ENCODE peak calls at places on chromosomes 3 and 15, in five cellular contexts. F is BJ, Q is hippocampal formation, V is psoas muscle, Y is COLO829. S is an unnamed sample.

GRCh38 chr3:60708191-60708975 is 542.9 kb downstream of the FHIT start:
- DNase-seq in F (no peak), Q (no peak), V (no peak), Y (no peak), S (no peak)

GRCh38 chr15:40320931-40321371 is 2.5 kb upstream of the INAFM2 start:
- DNase-seq in F (no peak), Q (peak), V (no peak), Y (peak), S (peak)

GRCh38 chr15:77144492-77145070 is 73.7 kb upstream of the TSPAN3 start:
- DNase-seq in F (peak), Q (no peak), V (no peak), Y (peak), S (peak)

GRCh38 chr15:89130194-89130593 is 41.9 kb downstream of the ABHD2 start:
- DNase-seq in F (no peak), Q (no peak), V (no peak), Y (no peak), S (no peak)

GRCh38 chr3:178170698-178171535 is 365.3 kb upstream of the KCNMB2 start:
- DNase-seq in F (no peak), Q (no peak), V (no peak), Y (peak), S (no peak)

GRCh38 chr3:71048948-71049347 is 534.6 kb downstream of the FOXP1 start:
- DNase-seq in F (no peak), Q (no peak), V (no peak), Y (no peak), S (no peak)

GRCh38 chr15:68829068-68829467 is 8.4 kb upstream of the ANP32A start:
- DNase-seq in F (no peak), Q (no peak), V (no peak), Y (peak), S (no peak)

GRCh38 chr3:132879651-132880050 is 157.4 kb upstream of the NPHP3 start:
- DNase-seq in F (no peak), Q (no peak), V (no peak), Y (peak), S (no peak)

GRCh38 chr3:57793737-57794187 is 37.7 kb downstream of the SLMAP start:
- DNase-seq in F (no peak), Q (no peak), V (no peak), Y (no peak), S (no peak)

GRCh38 chr3:141000027-141000663 is 51.0 kb upstream of the SPSB4 start:
- DNase-seq in F (no peak), Q (peak), V (peak), Y (peak), S (peak)

GRCh38 chr3:161067346-161067745 is 37.8 kb downstream of the B3GALNT1 start:
- DNase-seq in F (no peak), Q (no peak), V (no peak), Y (no peak), S (no peak)

GRCh38 chr3:45043715-45044299 is 17.7 kb downstream of the CLEC3B start:
- DNase-seq in F (peak), Q (no peak), V (no peak), Y (peak), S (peak)

GRCh38 chr3:58535531-58536500 is 1.2 kb downstream of the ACOX2 start:
- DNase-seq in F (no peak), Q (no peak), V (no peak), Y (no peak), S (no peak)

GRCh38 chr3:53856964-53857363 is 10.6 kb downstream of the IL17RB start:
- DNase-seq in F (no peak), Q (no peak), V (no peak), Y (no peak), S (no peak)

GRCh38 chr15:94206463-94207167 is 24.7 kb upstream of the MCTP2 start:
- DNase-seq in F (peak), Q (no peak), V (no peak), Y (no peak), S (peak)

GRCh38 chr15:75554717-75555116 is 24.4 kb downstream of the PTPN9 start:
- DNase-seq in F (no peak), Q (no peak), V (no peak), Y (no peak), S (no peak)

GRCh38 chr3:13497386-13497785 is 17.3 kb downstream of the HDAC11 start:
- DNase-seq in F (no peak), Q (no peak), V (no peak), Y (no peak), S (no peak)

GRCh38 chr15:51023499-51023898 is 71.2 kb downstream of the TNFAIP8L3 start:
- DNase-seq in F (no peak), Q (no peak), V (no peak), Y (no peak), S (no peak)

GRCh38 chr15:58095415-58095814 is 29.9 kb upstream of the ALDH1A2 start:
- DNase-seq in F (no peak), Q (no peak), V (no peak), Y (no peak), S (no peak)

GRCh38 chr3:87336761-87337160 is 60.4 kb upstream of the POU1F1 start:
- DNase-seq in F (no peak), Q (no peak), V (no peak), Y (no peak), S (no peak)

GRCh38 chr3:63353383-63353782 is 75.3 kb downstream of the SYNPR start:
- DNase-seq in F (no peak), Q (no peak), V (no peak), Y (no peak), S (peak)

GRCh38 chr3:21705769-21706168 is 45.2 kb downstream of the ZNF385D start:
- DNase-seq in F (peak), Q (no peak), V (peak), Y (no peak), S (no peak)